ENCODE peak calls at places on chromosome 1, in eight cellular contexts. L, R, G, H, B, M, F and A are unnamed samples.

GRCh38 chr1:60461889-60462595 is 388.5 kb upstream of the C1orf87 start:
- DNase-seq in L (no peak), G (no peak), H (no peak), F (no peak), R (no peak), M (no peak), B (no peak), A (no peak)

GRCh38 chr1:17553970-17554369 is 14.5 kb downstream of the ARHGEF10L start:
- DNase-seq in G (peak; percentile 79), B (peak; percentile 89), M (no peak), H (peak; percentile 20), R (no peak), F (no peak), L (no peak), A (no peak)

GRCh38 chr1:201751872-201752271 is 77.1 kb upstream of the IPO9 start:
- DNase-seq in R (no peak), G (no peak), H (no peak), F (no peak), M (no peak), B (peak; percentile 40), L (no peak), A (no peak)

GRCh38 chr1:29912413-29912812 is 676.1 kb downstream of the PTPRU start:
- DNase-seq in L (no peak), B (peak; percentile 32), R (no peak), M (no peak), H (no peak), G (no peak), F (no peak), A (no peak)

GRCh38 chr1:157087030-157087429 is 12.6 kb downstream of the ETV3L start:
- DNase-seq in R (no peak), H (no peak), G (no peak), M (no peak), F (no peak), B (no peak), L (no peak), A (no peak)

GRCh38 chr1:46413596-46413985 is 19.5 kb downstream of the FAAH start:
- DNase-seq in G (peak; percentile 45), L (peak; percentile 41), F (no peak), B (peak; percentile 35), M (no peak), R (no peak), H (no peak), A (no peak)

GRCh38 chr1:175597206-175597605 is 146.2 kb downstream of the TNR start:
- DNase-seq in M (no peak), L (no peak), G (no peak), B (no peak), H (no peak), F (no peak), R (no peak), A (no peak)

GRCh38 chr1:112337028-112337531 is 58.9 kb upstream of the CTTNBP2NL start:
- DNase-seq in R (no peak), H (peak; percentile 72), F (no peak), B (peak; percentile 79), L (peak; percentile 59), M (peak; percentile 37), G (peak; percentile 69), A (peak; percentile 31)

GRCh38 chr1:158179301-158180041 is 1.2 kb upstream of the CD1D start:
- DNase-seq in M (no peak), H (no peak), L (no peak), G (no peak), F (no peak), R (no peak), B (no peak), A (no peak)